ENCODE peak calls at places on chromosomes 4 and X, in seven cellular contexts. N is GM23248, Q is GM23338, B is hepatocyte, D is HCT116, K is MM.1S, R is PC-3. J is an unnamed sample.

GRCh38 chr4:38583102-38583501 is 80.9 kb upstream of the KLF3 start:
- DNase-seq in N (peak; percentile 36), Q (no peak), B (no peak), D (no peak), K (no peak), R (no peak), J (no peak)

GRCh38 chr4:51960486-51960885 is 59.7 kb downstream of the LRRC66 start:
- DNase-seq in N (no peak), Q (no peak), B (no peak), D (no peak), K (no peak), R (no peak), J (no peak)

GRCh38 chrX:13252726-13253125 is 67.1 kb downstream of the ATXN3L start:
- DNase-seq in N (no peak), Q (no peak), B (no peak), D (no peak), K (no peak), R (no peak), J (no peak)

GRCh38 chr4:99033956-99034355 is 38.4 kb downstream of the METAP1 start:
- DNase-seq in N (no peak), Q (no peak), B (no peak), D (no peak), K (no peak), R (no peak), J (no peak)

GRCh38 chrX:15299945-15300851 is 15.2 kb downstream of the ASB11 start:
- DNase-seq in N (peak; percentile 38), Q (peak; percentile 24), B (peak; percentile 28), D (no peak), K (no peak), R (peak; percentile 58), J (peak; percentile 8)

GRCh38 chr4:83605216-83605615 is 69.3 kb downstream of the GPAT3 start:
- DNase-seq in N (no peak), Q (no peak), B (no peak), D (no peak), K (no peak), R (no peak), J (no peak)

GRCh38 chrX:11543249-11543648 is 122.5 kb downstream of the ARHGAP6 start:
- DNase-seq in N (no peak), Q (no peak), B (no peak), D (no peak), K (no peak), R (no peak), J (no peak)

GRCh38 chr4:16067515-16067914 is 16.3 kb downstream of the PROM1 start:
- DNase-seq in N (no peak), Q (no peak), B (no peak), D (peak; percentile 73), K (no peak), R (peak; percentile 21), J (no peak)

GRCh38 chr4:61572160-61572559 is 372.0 kb downstream of the ADGRL3 start:
- DNase-seq in N (no peak), Q (no peak), B (no peak), D (no peak), K (peak; percentile 31), R (peak; percentile 89), J (no peak)

GRCh38 chr4:140736669-140737343 is 19.4 kb downstream of the TBC1D9 start:
- DNase-seq in N (peak; percentile 10), Q (no peak), B (no peak), D (no peak), K (no peak), R (no peak), J (no peak)

GRCh38 chr4:119261986-119262385 is 49.5 kb downstream of the USP53 start:
- DNase-seq in N (no peak), Q (no peak), B (no peak), D (no peak), K (no peak), R (peak; percentile 70), J (no peak)

GRCh38 chrX:150035531-150035930 is 97.2 kb upstream of the EOLA2 start:
- DNase-seq in N (peak; percentile 64), Q (no peak), B (no peak), D (no peak), K (no peak), R (peak; percentile 64), J (no peak)

GRCh38 chr4:99507762-99508161 is 3.1 kb upstream of the C4orf17 start:
- DNase-seq in N (no peak), Q (no peak), B (no peak), D (no peak), K (no peak), R (peak; percentile 17), J (no peak)

GRCh38 chr4:105345358-105345757 is 128.5 kb downstream of the PPA2 start:
- DNase-seq in N (no peak), Q (no peak), B (no peak), D (no peak), K (no peak), R (no peak), J (no peak)

GRCh38 chrX:22748093-22748999 is 251.4 kb upstream of the DDX53 start:
- DNase-seq in N (peak; percentile 55), Q (peak; percentile 54), B (peak; percentile 72), D (peak; percentile 19), K (peak; percentile 37), R (peak; percentile 63), J (peak; percentile 68)

GRCh38 chr4:84583871-84584373 is 995 bp downstream of the CDS1 start:
- DNase-seq in N (peak; percentile 37), Q (no peak), B (no peak), D (no peak), K (peak; percentile 36), R (no peak), J (no peak)

GRCh38 chrX:72121381-72121780 is 10.3 kb downstream of the RTL5 start:
- DNase-seq in N (peak; percentile 81), Q (no peak), B (no peak), D (no peak), K (peak; percentile 63), R (peak; percentile 85), J (no peak)

GRCh38 chr4:169103966-169104412 is 93.9 kb upstream of the CBR4 start:
- DNase-seq in N (no peak), Q (peak; percentile 85), B (no peak), D (no peak), K (no peak), R (peak; percentile 95), J (peak; percentile 85)

GRCh38 chr4:39043058-39043696 is 11.0 kb upstream of the TMEM156 start:
- DNase-seq in N (no peak), Q (no peak), B (peak; percentile 36), D (no peak), K (no peak), R (peak; percentile 85), J (no peak)

GRCh38 chrX:43815209-43815608 is 67.0 kb downstream of the MAOB start:
- DNase-seq in N (no peak), Q (no peak), B (no peak), D (no peak), K (no peak), R (no peak), J (no peak)

GRCh38 chrX:41922694-41923171 is 621 bp downstream of the CASK start:
- DNase-seq in N (peak; percentile 48), Q (peak; percentile 11), B (peak; percentile 57), D (no peak), K (peak; percentile 17), R (peak; percentile 3), J (peak; percentile 61)

GRCh38 chrX:153450114-153450948 is 4.5 kb upstream of the TREX2 start:
- DNase-seq in N (no peak), Q (no peak), B (peak; percentile 1), D (no peak), K (no peak), R (no peak), J (no peak)

GRCh38 chrX:20802036-20802435 is 535.3 kb upstream of the RPS6KA3 start:
- DNase-seq in N (peak; percentile 23), Q (no peak), B (no peak), D (no peak), K (no peak), R (peak; percentile 24), J (no peak)

DNA sequence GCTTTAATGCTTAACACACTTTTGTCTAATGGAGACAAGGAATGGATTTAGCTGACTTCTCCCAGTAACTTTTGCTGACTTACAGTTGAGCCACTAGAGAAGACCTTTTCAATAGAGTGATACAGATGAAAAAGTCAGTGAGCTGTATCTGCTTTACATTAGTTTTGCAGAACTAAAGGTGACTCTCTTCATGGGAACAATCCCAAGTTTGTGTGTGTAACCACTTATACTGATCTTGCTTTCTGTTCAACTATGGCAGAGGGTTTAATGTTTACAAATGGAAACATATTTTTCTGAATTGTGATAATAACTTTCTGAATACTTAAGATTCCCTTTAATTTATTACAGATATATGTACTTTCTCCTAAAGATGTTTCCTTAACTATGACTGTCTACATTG is 182.6 kb upstream of the PUDP start:
- DNase-seq in N (peak; percentile 58), Q (no peak), B (no peak), D (no peak), K (no peak), R (no peak), J (no peak)
- TF ChIP-seq EZH2 in N (no peak), Q (no peak), B (no peak), D (no peak), K (no peak), R (no peak), J (no peak)

DNA sequence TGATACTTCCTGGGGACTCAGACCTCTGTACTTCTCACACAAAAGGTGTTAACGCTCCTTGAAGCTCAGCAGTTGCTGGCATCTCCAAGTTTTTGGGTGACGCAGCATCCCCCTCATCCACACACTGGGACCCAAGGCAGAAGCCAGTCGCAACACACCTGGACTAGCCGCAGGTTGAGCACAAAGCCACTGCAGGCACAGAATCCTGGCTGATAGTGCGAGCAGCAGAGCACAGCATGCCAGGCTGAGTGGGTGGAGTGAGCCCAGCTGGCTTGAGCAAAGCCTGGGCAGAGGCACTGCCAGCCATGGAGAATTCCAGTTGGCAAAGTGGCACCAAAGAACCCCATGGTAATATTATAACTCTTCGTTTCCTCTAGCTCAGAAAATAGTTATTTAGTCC is 873.2 kb upstream of the NDST4 start:
- DNase-seq in N (no peak), Q (no peak), B (no peak), D (no peak), K (no peak), R (no peak), J (no peak)
- H2AFZ ChIP-seq in N (no peak overlapping the region), Q (no peak overlapping the region), B (no peak overlapping the region), D (no peak overlapping the region), K (no peak overlapping the region), R (no peak overlapping the region), J (peak overlapping the region; percentile 26)

GRCh38 chr4:88738714-88739366 is 41.2 kb upstream of the NAP1L5 start:
- DNase-seq in N (no peak), Q (peak; percentile 80), B (no peak), D (no peak), K (no peak), R (no peak), J (no peak)
- TF ChIP-seq EZH2phosphoT487 in N (no peak), Q (no peak), B (no peak), D (no peak), K (no peak), R (no peak), J (no peak)

DNA sequence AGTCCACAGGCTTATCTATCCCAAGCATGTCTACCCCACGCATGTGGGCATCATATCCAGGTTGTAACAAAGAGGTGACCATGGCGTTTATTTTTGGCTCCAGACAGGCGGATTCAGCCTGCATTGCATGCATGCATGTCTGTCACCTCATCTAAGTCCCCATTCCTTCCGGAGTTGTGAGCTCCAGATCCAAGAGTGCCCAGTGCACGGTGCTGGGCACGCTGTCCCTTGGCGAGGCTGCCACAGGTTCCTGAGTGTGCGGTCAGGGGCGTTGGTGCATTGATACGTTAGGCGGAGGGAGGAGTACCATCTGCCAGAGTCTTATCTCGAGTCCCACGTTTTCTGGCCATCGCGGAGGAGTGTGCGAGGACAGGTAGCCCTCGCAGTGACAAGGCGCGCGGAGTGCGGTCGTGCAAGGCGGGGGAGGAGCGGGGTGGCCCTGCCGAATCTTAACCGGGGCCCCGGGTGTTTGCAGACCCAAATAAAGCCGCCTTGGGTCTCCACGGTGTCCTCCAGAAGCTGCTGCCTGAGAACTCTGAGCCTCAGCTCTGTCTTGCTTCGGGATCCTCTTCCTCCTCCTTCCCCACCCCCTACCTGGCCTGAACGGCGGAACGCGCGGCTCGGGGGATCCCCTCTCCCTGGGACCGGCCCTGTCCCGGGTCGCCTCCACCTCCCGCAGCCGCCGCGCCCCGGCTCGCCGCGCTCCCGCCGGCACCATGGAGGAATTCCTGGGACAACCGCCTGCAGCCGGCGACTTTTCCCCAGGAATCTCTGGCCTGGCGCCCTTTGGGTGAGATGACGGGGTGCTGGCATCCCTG is 618 bp upstream of the GALNTL6 start:
- DNase-seq in N (no peak), Q (peak; percentile 53), B (peak; percentile 11), D (no peak), K (no peak), R (no peak), J (peak; percentile 61)
- TF ChIP-seq EZH2 in N (no peak), Q (peak; percentile 32), B (no peak), D (no peak), K (no peak), R (no peak), J (no peak)